ENCODE peak calls at places on chromosomes 12 and 14, in four cellular contexts. M is gastrocnemius medialis, S is sigmoid colon, V is HCT116. Z is an unnamed sample.

GRCh38 chr12:122517877-122518276 is 8.9 kb downstream of the RSRC2 start:
- DNase-seq in M (no peak), S (no peak), V (no peak), Z (no peak)

GRCh38 chr12:1474567-1475153 is 119.7 kb downstream of the FBXL14 start:
- DNase-seq in S (no peak), V (peak), M (no peak), Z (no peak)

GRCh38 chr12:124551268-124552144 is 15.9 kb downstream of the NCOR2 start:
- DNase-seq in M (peak), V (no peak), S (peak), Z (peak)

GRCh38 chr14:96592591-96593388 is 90.6 kb downstream of the PAPOLA start:
- DNase-seq in S (peak), M (no peak), V (no peak), Z (no peak)

GRCh38 chr14:106622200-106622745 is 1095.9 kb downstream of the TMEM121 start:
- DNase-seq in S (no peak), V (no peak), M (no peak), Z (no peak)

GRCh38 chr14:36091096-36091495 is 85.4 kb downstream of the PTCSC3 start:
- DNase-seq in V (peak), M (no peak), S (no peak), Z (no peak)

GRCh38 chr12:119594772-119595445 is 1.3 kb downstream of the TMEM233 start:
- DNase-seq in V (no peak), S (no peak), M (peak), Z (no peak)

GRCh38 chr12:99137124-99137845 is 492.2 kb downstream of the APAF1 start:
- DNase-seq in S (no peak), M (no peak), V (no peak), Z (no peak)

GRCh38 chr12:49909826-49910225 is 6.1 kb upstream of the FAIM2 start:
- DNase-seq in S (no peak), V (peak), M (no peak), Z (no peak)

GRCh38 chr12:2641209-2641608 is 153.6 kb upstream of the FKBP4 start:
- DNase-seq in V (peak), S (peak), M (no peak), Z (peak)

GRCh38 chr12:88816201-88816600 is 235.9 kb upstream of the KITLG start:
- DNase-seq in V (no peak), S (no peak), M (no peak), Z (no peak)

GRCh38 chr12:46858368-46858767 is 32.6 kb upstream of the SLC38A4 start:
- DNase-seq in S (no peak), M (no peak), V (peak), Z (no peak)

GRCh38 chr12:1949771-1950470 is 31.5 kb upstream of the CACNA2D4 start:
- DNase-seq in M (no peak), V (no peak), S (peak), Z (no peak)

GRCh38 chr12:49352351-49352750 is 5.7 kb downstream of the DNAJC22 start:
- DNase-seq in M (no peak), S (no peak), V (no peak), Z (no peak)

GRCh38 chr14:22227084-22227483 is 361.9 kb downstream of the DAD1 start:
- DNase-seq in M (no peak), S (no peak), V (no peak), Z (no peak)

GRCh38 chr12:8947737-8948136 is 1.7 kb downstream of the M6PR start:
- DNase-seq in S (no peak), V (no peak), M (no peak), Z (no peak)

GRCh38 chr12:53965251-53966069 is 7.5 kb upstream of the HOXC11 start:
- DNase-seq in V (no peak), S (no peak), M (no peak), Z (peak)

GRCh38 chr12:5478081-5478706 is 46.3 kb downstream of the NTF3 start:
- DNase-seq in S (no peak), M (no peak), V (no peak), Z (no peak)

GRCh38 chr12:60152756-60153155 is 556.9 kb downstream of the SLC16A7 start:
- DNase-seq in V (no peak), M (no peak), S (no peak), Z (no peak)

GRCh38 chr14:21894003-21894897 is 220.6 kb upstream of the OR4E1 start:
- DNase-seq in M (no peak), V (no peak), S (no peak), Z (no peak)

GRCh38 chr12:80269953-80270552 is 170.7 kb downstream of the OTOGL start:
- DNase-seq in M (no peak), V (peak), S (no peak), Z (no peak)

GRCh38 chr14:104980601-104981531 is 2.7 kb upstream of the AHNAK2 start:
- DNase-seq in M (no peak), S (peak), V (no peak), Z (no peak)

GRCh38 chr14:101683365-101683764 is 78.1 kb upstream of the PPP2R5C start:
- DNase-seq in V (no peak), S (no peak), M (no peak), Z (no peak)

DNA sequence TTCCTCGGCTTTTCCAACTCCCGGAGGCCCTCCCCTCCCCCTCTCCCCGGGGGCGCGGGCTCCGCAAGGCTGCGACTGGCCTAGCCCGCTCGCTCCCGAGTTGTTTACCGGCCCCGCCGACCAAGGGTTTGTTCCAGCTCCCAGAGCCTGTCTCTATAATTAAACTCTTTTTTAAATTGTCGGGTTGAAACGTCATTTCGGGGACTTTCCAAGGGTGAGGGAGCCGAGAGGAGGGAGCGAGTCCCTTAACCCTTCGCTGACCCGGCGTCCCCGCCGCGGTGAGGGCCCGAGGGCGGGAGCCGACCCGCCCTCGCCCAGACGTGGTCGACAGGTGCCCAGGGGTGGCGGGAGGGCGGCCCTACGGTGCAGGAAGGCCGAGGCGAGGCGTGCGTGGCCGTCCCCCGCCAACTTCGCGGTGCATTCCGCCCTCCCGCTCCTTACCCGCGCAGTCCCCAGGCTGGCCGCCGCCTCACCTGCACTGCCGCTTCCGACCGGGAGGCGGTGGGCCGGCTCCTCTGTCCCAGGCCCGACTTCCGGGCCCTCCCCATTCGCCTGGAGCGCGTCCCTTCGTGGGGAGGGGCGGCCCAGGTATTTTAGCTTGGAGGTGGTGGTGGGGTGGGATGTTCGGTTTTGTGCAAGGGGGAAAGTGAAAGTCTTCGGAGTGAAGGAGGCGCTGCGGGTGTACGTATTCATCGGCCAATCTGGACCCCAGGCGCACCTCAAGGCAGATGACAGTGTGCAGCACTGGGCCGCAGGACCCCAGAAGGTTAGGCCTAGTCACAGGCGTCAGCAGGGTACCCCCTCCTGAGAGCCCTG is 2.9 kb upstream of the ZFP36L1 start:
- DNase-seq in V (no peak), S (peak), M (peak), Z (peak)
- TF ChIP-seq POLR2A in V (no peak), S (peak), M (peak), Z (no peak)

GRCh38 chr14:69579476-69579875 is 4.8 kb upstream of the CCDC177 start:
- DNase-seq in V (no peak), S (no peak), M (no peak), Z (no peak)
- H3K4me3 ChIP-seq in V (no peak), S (no peak), M (no peak), Z (no peak)

GRCh38 chr14:75339059-75339458 is 60.4 kb downstream of the FOS start:
- DNase-seq in S (no peak), M (no peak), V (no peak), Z (peak)

GRCh38 chr14:75342762-75343599 is 64.4 kb downstream of the FOS start:
- DNase-seq in V (no peak), M (no peak), S (no peak), Z (no peak)

GRCh38 chr14:75343914-75344313 is 65.3 kb downstream of the FOS start:
- DNase-seq in S (no peak), M (no peak), V (no peak), Z (no peak)

GRCh38 chr14:75341639-75342038 is 63.0 kb downstream of the FOS start:
- DNase-seq in V (no peak), S (no peak), M (no peak), Z (no peak)

DNA sequence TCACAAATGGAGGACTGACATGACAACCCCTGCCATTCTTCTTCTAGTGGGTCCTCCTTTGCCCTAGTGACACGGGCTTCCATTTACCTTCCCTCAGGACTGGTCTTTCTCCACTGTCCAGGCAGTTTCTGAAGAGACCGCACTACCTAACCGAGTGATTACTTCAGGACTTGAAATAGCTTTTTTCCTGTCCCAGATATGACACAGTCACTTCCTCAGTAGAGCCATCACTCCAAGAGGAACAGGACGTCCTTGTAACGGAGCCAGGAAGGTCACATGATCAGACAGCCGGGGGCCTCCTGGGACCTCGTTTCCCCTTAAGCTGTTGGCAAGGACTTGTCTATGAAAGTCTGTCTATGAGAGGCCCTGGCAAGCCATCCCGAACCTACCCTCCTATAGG is 62.3 kb downstream of the FOS start:
- DNase-seq in S (peak), M (peak), V (no peak), Z (peak)
- TF ChIP-seq POLR2A in S (peak), M (peak), V (no peak), Z (no peak)

DNA sequence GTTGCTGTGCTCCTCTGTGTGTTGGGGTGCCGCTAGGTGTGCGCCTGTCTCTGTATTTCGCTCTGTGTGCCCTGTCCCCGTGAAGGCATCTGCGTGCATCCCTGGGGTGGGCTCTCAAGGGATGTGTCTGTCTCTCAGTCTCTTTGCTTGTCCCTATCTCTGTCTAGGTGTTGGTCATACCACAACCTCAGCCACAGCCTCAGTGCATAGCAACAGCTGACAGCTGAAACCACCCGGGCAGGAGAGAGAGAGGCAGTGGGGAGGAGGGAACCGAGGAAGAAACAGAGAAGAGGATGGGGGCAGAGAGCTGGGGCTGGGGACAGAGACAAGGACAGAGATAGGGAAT is 953 bp upstream of the NXPH4 start:
- DNase-seq in S (no peak), V (no peak), M (no peak), Z (no peak)
- H3K4me3 ChIP-seq in S (no peak), V (no peak), M (no peak), Z (no peak)

DNA sequence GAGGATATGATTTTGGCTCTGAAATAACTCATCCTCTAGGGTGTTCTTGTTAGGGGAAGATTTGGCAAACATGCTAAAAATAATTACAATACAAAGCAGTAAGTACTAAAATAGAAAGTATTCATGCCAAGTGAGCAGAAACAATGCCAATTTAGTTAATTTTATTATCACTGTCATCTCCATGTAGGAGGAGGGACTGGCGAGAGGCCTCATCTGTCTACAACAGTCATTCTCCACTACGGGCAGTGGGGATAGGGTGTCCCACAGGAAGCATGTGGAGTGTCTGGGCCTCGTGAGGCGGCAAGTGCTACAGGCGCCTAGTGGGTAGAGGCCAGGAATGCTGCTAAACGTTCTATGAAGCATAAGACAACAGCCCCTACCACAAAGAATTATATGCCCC is 3.3 kb downstream of the ISM2 start:
- DNase-seq in S (peak), V (no peak), M (no peak), Z (no peak)
- TF ChIP-seq POLR2A in S (no peak), V (no peak), M (no peak), Z (no peak)

DNA sequence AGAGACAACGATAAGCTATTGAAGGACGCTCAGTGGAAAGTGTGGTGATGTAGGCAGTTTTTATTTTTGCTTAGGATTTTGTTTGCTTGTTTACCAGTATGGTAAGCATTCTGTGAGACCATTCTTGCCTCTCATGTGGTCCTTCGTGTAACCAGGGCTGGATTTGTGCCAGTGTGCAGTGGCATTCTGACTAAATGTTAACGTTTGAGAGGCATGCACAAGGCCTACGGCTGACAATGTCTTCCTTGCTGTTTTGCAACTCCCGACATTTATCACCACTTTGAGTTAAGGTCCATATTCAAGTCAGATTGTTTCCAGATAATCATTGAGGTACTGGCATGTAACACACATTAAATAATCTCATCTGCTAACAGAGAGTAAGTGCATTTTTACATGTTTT is 102.3 kb upstream of the BCAT1 start:
- DNase-seq in V (no peak), M (no peak), S (no peak), Z (no peak)
- H3K4me3 ChIP-seq in V (no peak), M (no peak), S (no peak), Z (no peak)